ENCODE peak calls at places on chromosomes 1 and 21, in ten cellular contexts. One of them, this sample, is unnamed.

GRCh38 chr1:16018308-16018707 is 465 bp upstream of the HSPB7 start:
- DNase-seq in foreskin fibroblast: no peak
- DNase-seq in GM12865: no peak
- DNase-seq in fibroblast of the aortic adventitia: no peak
- DNase-seq in H9: no peak
- DNase-seq in CD8-positive, alpha-beta T cell: no peak
- DNase-seq in GM12878: no peak
- DNase-seq in HFF-Myc: no peak
- DNase-seq in kidney: no peak
- DNase-seq in sigmoid colon: no peak
- DNase-seq in this sample: no peak

GRCh38 chr1:11337536-11338350 is 64.7 kb downstream of the UBIAD1 start:
- DNase-seq in foreskin fibroblast: no peak
- DNase-seq in GM12865: peak; percentile 62
- DNase-seq in fibroblast of the aortic adventitia: peak; percentile 8
- DNase-seq in H9: peak; percentile 80
- DNase-seq in CD8-positive, alpha-beta T cell: peak; percentile 72
- DNase-seq in GM12878: no peak
- DNase-seq in HFF-Myc: peak; percentile 29
- DNase-seq in kidney: no peak
- DNase-seq in sigmoid colon: no peak
- DNase-seq in this sample: peak; percentile 71

GRCh38 chr1:110150330-110151174 is at the start of gene SLC6A17:
- DNase-seq in foreskin fibroblast: peak; percentile 66
- DNase-seq in GM12865: peak; percentile 20
- DNase-seq in fibroblast of the aortic adventitia: peak; percentile 51
- DNase-seq in H9: peak; percentile 61
- DNase-seq in CD8-positive, alpha-beta T cell: no peak
- DNase-seq in GM12878: no peak
- DNase-seq in HFF-Myc: no peak
- DNase-seq in kidney: no peak
- DNase-seq in sigmoid colon: peak; percentile 45
- DNase-seq in this sample: peak; percentile 20

GRCh38 chr1:50974618-50974935 is 4.5 kb downstream of the CDKN2C start:
- DNase-seq in foreskin fibroblast: no peak
- DNase-seq in GM12865: no peak
- DNase-seq in fibroblast of the aortic adventitia: peak; percentile 33
- DNase-seq in H9: no peak
- DNase-seq in CD8-positive, alpha-beta T cell: no peak
- DNase-seq in GM12878: no peak
- DNase-seq in HFF-Myc: no peak
- DNase-seq in kidney: no peak
- DNase-seq in sigmoid colon: no peak
- DNase-seq in this sample: no peak

GRCh38 chr1:51491166-51491981 is 27.7 kb downstream of the EPS15 start:
- DNase-seq in foreskin fibroblast: no peak
- DNase-seq in GM12865: peak; percentile 53
- DNase-seq in fibroblast of the aortic adventitia: no peak
- DNase-seq in H9: no peak
- DNase-seq in CD8-positive, alpha-beta T cell: no peak
- DNase-seq in GM12878: no peak
- DNase-seq in HFF-Myc: no peak
- DNase-seq in kidney: no peak
- DNase-seq in sigmoid colon: no peak
- DNase-seq in this sample: no peak

GRCh38 chr1:39081266-39082139 is 55.4 kb downstream of the NDUFS5 start:
- DNase-seq in foreskin fibroblast: no peak
- DNase-seq in GM12865: no peak
- DNase-seq in fibroblast of the aortic adventitia: no peak
- DNase-seq in H9: no peak
- DNase-seq in CD8-positive, alpha-beta T cell: no peak
- DNase-seq in GM12878: no peak
- DNase-seq in HFF-Myc: no peak
- DNase-seq in kidney: no peak
- DNase-seq in sigmoid colon: no peak
- DNase-seq in this sample: peak; percentile 36

GRCh38 chr1:7301346-7301993 is 469.6 kb upstream of the VAMP3 start:
- DNase-seq in foreskin fibroblast: no peak
- DNase-seq in GM12865: no peak
- DNase-seq in fibroblast of the aortic adventitia: no peak
- DNase-seq in H9: no peak
- DNase-seq in CD8-positive, alpha-beta T cell: no peak
- DNase-seq in GM12878: no peak
- DNase-seq in HFF-Myc: no peak
- DNase-seq in kidney: no peak
- DNase-seq in sigmoid colon: no peak
- DNase-seq in this sample: no peak

GRCh38 chr1:107803579-107803978 is 161.4 kb downstream of the VAV3 start:
- DNase-seq in foreskin fibroblast: no peak
- DNase-seq in GM12865: no peak
- DNase-seq in fibroblast of the aortic adventitia: no peak
- DNase-seq in H9: no peak
- DNase-seq in CD8-positive, alpha-beta T cell: no peak
- DNase-seq in GM12878: no peak
- DNase-seq in HFF-Myc: no peak
- DNase-seq in kidney: no peak
- DNase-seq in sigmoid colon: no peak
- DNase-seq in this sample: no peak

GRCh38 chr1:231628207-231628876 is 1.8 kb downstream of the DISC1 start:
- DNase-seq in foreskin fibroblast: no peak
- DNase-seq in GM12865: no peak
- DNase-seq in fibroblast of the aortic adventitia: peak; percentile 10
- DNase-seq in H9: no peak
- DNase-seq in CD8-positive, alpha-beta T cell: peak; percentile 53
- DNase-seq in GM12878: no peak
- DNase-seq in HFF-Myc: no peak
- DNase-seq in kidney: no peak
- DNase-seq in sigmoid colon: no peak
- DNase-seq in this sample: no peak

GRCh38 chr1:61887921-61888564 is 145.8 kb downstream of the PATJ start:
- DNase-seq in foreskin fibroblast: no peak
- DNase-seq in GM12865: no peak
- DNase-seq in fibroblast of the aortic adventitia: peak; percentile 10
- DNase-seq in H9: no peak
- DNase-seq in CD8-positive, alpha-beta T cell: no peak
- DNase-seq in GM12878: no peak
- DNase-seq in HFF-Myc: no peak
- DNase-seq in kidney: no peak
- DNase-seq in sigmoid colon: peak; percentile 65
- DNase-seq in this sample: no peak

GRCh38 chr1:2306151-2306978 is 78.2 kb downstream of the SKI start:
- DNase-seq in foreskin fibroblast: no peak
- DNase-seq in GM12865: no peak
- DNase-seq in fibroblast of the aortic adventitia: no peak
- DNase-seq in H9: peak; percentile 88
- DNase-seq in CD8-positive, alpha-beta T cell: no peak
- DNase-seq in GM12878: no peak
- DNase-seq in HFF-Myc: no peak
- DNase-seq in kidney: no peak
- DNase-seq in sigmoid colon: no peak
- DNase-seq in this sample: no peak

GRCh38 chr21:14862794-14863720 is 201.7 kb downstream of the NRIP1 start:
- DNase-seq in foreskin fibroblast: no peak
- DNase-seq in GM12865: peak; percentile 26
- DNase-seq in fibroblast of the aortic adventitia: peak; percentile 59
- DNase-seq in H9: no peak
- DNase-seq in CD8-positive, alpha-beta T cell: no peak
- DNase-seq in GM12878: no peak
- DNase-seq in HFF-Myc: no peak
- DNase-seq in kidney: no peak
- DNase-seq in sigmoid colon: no peak
- DNase-seq in this sample: no peak

GRCh38 chr1:199959033-199959774 is 68.3 kb upstream of the NR5A2 start:
- DNase-seq in foreskin fibroblast: no peak
- DNase-seq in GM12865: no peak
- DNase-seq in fibroblast of the aortic adventitia: no peak
- DNase-seq in H9: no peak
- DNase-seq in CD8-positive, alpha-beta T cell: no peak
- DNase-seq in GM12878: no peak
- DNase-seq in HFF-Myc: no peak
- DNase-seq in kidney: no peak
- DNase-seq in sigmoid colon: no peak
- DNase-seq in this sample: no peak

GRCh38 chr1:179129702-179130473 is 48.0 kb downstream of the TOR3A start:
- DNase-seq in foreskin fibroblast: no peak
- DNase-seq in GM12865: peak; percentile 69
- DNase-seq in fibroblast of the aortic adventitia: peak; percentile 38
- DNase-seq in H9: no peak
- DNase-seq in CD8-positive, alpha-beta T cell: no peak
- DNase-seq in GM12878: peak; percentile 59
- DNase-seq in HFF-Myc: no peak
- DNase-seq in kidney: no peak
- DNase-seq in sigmoid colon: no peak
- DNase-seq in this sample: peak; percentile 64

GRCh38 chr1:224058303-224058702 is 55.6 kb upstream of the FBXO28 start:
- DNase-seq in foreskin fibroblast: peak; percentile 68
- DNase-seq in GM12865: no peak
- DNase-seq in fibroblast of the aortic adventitia: no peak
- DNase-seq in H9: no peak
- DNase-seq in CD8-positive, alpha-beta T cell: no peak
- DNase-seq in GM12878: no peak
- DNase-seq in HFF-Myc: no peak
- DNase-seq in kidney: no peak
- DNase-seq in sigmoid colon: no peak
- DNase-seq in this sample: no peak

GRCh38 chr1:202237052-202237451 is 43.5 kb downstream of the LGR6 start:
- DNase-seq in foreskin fibroblast: peak; percentile 13
- DNase-seq in GM12865: peak; percentile 48
- DNase-seq in fibroblast of the aortic adventitia: no peak
- DNase-seq in H9: peak; percentile 93
- DNase-seq in CD8-positive, alpha-beta T cell: no peak
- DNase-seq in GM12878: no peak
- DNase-seq in HFF-Myc: no peak
- DNase-seq in kidney: peak; percentile 53
- DNase-seq in sigmoid colon: peak; percentile 43
- DNase-seq in this sample: peak; percentile 33

GRCh38 chr1:85494957-85495266 is 30.0 kb upstream of the DDAH1 start:
- DNase-seq in foreskin fibroblast: no peak
- DNase-seq in GM12865: no peak
- DNase-seq in fibroblast of the aortic adventitia: peak; percentile 45
- DNase-seq in H9: no peak
- DNase-seq in CD8-positive, alpha-beta T cell: no peak
- DNase-seq in GM12878: no peak
- DNase-seq in HFF-Myc: no peak
- DNase-seq in kidney: no peak
- DNase-seq in sigmoid colon: peak; percentile 66
- DNase-seq in this sample: no peak

DNA sequence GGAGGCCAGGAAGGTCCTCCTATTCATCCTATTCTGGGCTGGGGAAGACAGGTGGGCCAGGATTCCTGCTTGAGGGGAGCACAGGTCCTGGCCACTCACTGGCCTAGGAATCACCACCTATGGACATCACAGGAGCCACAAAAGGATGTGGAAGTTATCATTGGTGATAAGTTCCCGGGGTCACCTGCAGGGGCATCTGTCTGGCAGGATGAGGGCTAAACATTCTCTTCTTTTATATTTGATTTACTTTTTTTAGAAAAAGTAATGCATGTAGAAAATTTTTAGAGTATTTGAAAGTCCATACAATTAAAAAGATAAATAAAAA is 33.2 kb upstream of the KIAA0040 start:
- DNase-seq in foreskin fibroblast: no peak
- DNase-seq in GM12865: no peak
- DNase-seq in fibroblast of the aortic adventitia: no peak
- DNase-seq in H9: no peak
- DNase-seq in CD8-positive, alpha-beta T cell: no peak
- DNase-seq in GM12878: no peak
- DNase-seq in HFF-Myc: no peak
- DNase-seq in kidney: no peak
- DNase-seq in sigmoid colon: no peak
- DNase-seq in this sample: no peak
- TF ChIP-seq CTCF in foreskin fibroblast: no peak
- TF ChIP-seq CTCF in GM12865: peak; percentile 24
- TF ChIP-seq CTCF in fibroblast of the aortic adventitia: no peak
- TF ChIP-seq CTCF in H9: peak; percentile 49
- TF ChIP-seq CTCF in CD8-positive, alpha-beta T cell: no peak
- TF ChIP-seq CTCF in GM12878: no peak
- TF ChIP-seq CTCF in HFF-Myc: no peak
- TF ChIP-seq CTCF in kidney: no peak
- TF ChIP-seq CTCF in sigmoid colon: no peak
- TF ChIP-seq CTCF in this sample: peak; percentile 36

DNA sequence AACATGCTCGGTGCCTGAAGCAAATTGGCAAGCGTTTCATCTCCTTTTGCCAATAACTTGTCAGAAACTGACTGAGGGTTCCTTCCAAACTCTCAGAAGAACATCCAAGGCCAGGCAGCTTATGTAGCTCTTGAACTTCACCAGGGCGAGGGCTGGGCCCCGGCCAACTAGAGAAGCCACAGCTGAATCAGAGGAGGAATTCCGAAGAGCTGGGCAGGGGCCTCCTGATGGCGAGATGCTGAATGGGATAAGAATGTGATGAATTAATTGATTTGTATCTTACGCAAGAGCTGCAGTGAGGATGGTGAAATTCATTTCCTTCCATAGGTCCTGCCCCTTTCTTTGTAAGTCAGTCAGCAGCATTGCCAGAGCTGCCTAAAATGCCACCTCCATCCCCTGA is 345.8 kb downstream of the KIF26B start:
- DNase-seq in foreskin fibroblast: peak; percentile 65
- DNase-seq in GM12865: no peak
- DNase-seq in fibroblast of the aortic adventitia: peak; percentile 87
- DNase-seq in H9: no peak
- DNase-seq in CD8-positive, alpha-beta T cell: no peak
- DNase-seq in GM12878: no peak
- DNase-seq in HFF-Myc: peak; percentile 10
- DNase-seq in kidney: no peak
- DNase-seq in sigmoid colon: no peak
- DNase-seq in this sample: no peak
- TF ChIP-seq CTCF in foreskin fibroblast: no peak
- TF ChIP-seq CTCF in GM12865: no peak
- TF ChIP-seq CTCF in fibroblast of the aortic adventitia: peak; percentile 12
- TF ChIP-seq CTCF in H9: no peak
- TF ChIP-seq CTCF in CD8-positive, alpha-beta T cell: no peak
- TF ChIP-seq CTCF in GM12878: no peak
- TF ChIP-seq CTCF in HFF-Myc: no peak
- TF ChIP-seq CTCF in kidney: no peak
- TF ChIP-seq CTCF in sigmoid colon: no peak
- TF ChIP-seq CTCF in this sample: no peak

DNA sequence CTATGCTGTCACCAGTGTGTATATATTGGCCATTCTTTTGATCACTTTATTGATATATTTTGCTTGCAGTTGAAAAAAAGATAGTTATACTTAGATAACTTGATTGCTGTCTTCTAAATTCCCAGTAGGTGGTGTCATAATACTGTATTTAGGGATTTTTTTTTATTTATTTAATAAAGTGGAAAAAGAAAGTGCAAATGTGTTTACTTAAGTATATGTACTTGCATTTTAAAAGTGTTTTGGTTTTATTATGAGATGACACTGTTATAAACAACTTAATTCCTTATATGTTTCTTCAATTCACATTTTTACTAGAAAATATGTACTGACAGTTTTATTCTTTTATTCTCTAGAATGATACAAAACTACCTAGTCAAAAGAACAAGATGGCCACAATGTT is 164.8 kb downstream of the USP25 start:
- DNase-seq in foreskin fibroblast: no peak
- DNase-seq in GM12865: no peak
- DNase-seq in fibroblast of the aortic adventitia: peak; percentile 65
- DNase-seq in H9: no peak
- DNase-seq in CD8-positive, alpha-beta T cell: no peak
- DNase-seq in GM12878: no peak
- DNase-seq in HFF-Myc: no peak
- DNase-seq in kidney: no peak
- DNase-seq in sigmoid colon: no peak
- DNase-seq in this sample: no peak
- TF ChIP-seq CTCF in foreskin fibroblast: peak; percentile 11
- TF ChIP-seq CTCF in GM12865: no peak
- TF ChIP-seq CTCF in fibroblast of the aortic adventitia: peak; percentile 54
- TF ChIP-seq CTCF in H9: peak; percentile 49
- TF ChIP-seq CTCF in CD8-positive, alpha-beta T cell: no peak
- TF ChIP-seq CTCF in GM12878: no peak
- TF ChIP-seq CTCF in HFF-Myc: peak; percentile 3
- TF ChIP-seq CTCF in kidney: peak; percentile 25
- TF ChIP-seq CTCF in sigmoid colon: no peak
- TF ChIP-seq CTCF in this sample: no peak

GRCh38 chr1:25216123-25216522 is 16.2 kb downstream of the SYF2 start:
- DNase-seq in foreskin fibroblast: no peak
- DNase-seq in GM12865: peak; percentile 41
- DNase-seq in fibroblast of the aortic adventitia: no peak
- DNase-seq in H9: no peak
- DNase-seq in CD8-positive, alpha-beta T cell: no peak
- DNase-seq in GM12878: no peak
- DNase-seq in HFF-Myc: no peak
- DNase-seq in kidney: no peak
- DNase-seq in sigmoid colon: no peak
- DNase-seq in this sample: no peak
- TF ChIP-seq CTCF in foreskin fibroblast: no peak
- TF ChIP-seq CTCF in GM12865: no peak
- TF ChIP-seq CTCF in fibroblast of the aortic adventitia: no peak
- TF ChIP-seq CTCF in H9: no peak
- TF ChIP-seq CTCF in CD8-positive, alpha-beta T cell: no peak
- TF ChIP-seq CTCF in GM12878: no peak
- TF ChIP-seq CTCF in HFF-Myc: no peak
- TF ChIP-seq CTCF in kidney: no peak
- TF ChIP-seq CTCF in sigmoid colon: no peak
- TF ChIP-seq CTCF in this sample: no peak